ENCODE peak calls at places on chromosomes 4 and X, in six cellular contexts. One of them, this sample, is unnamed.

GRCh38 chr4:130478406-130478805 is 1382.5 kb downstream of the C4orf33 start:
- DNase-seq in A549: no peak
- DNase-seq in tibial nerve: no peak
- DNase-seq in transverse colon: no peak
- DNase-seq in SK-N-SH: no peak
- DNase-seq in stomach: no peak
- DNase-seq in this sample: no peak

GRCh38 chr4:8732092-8732491 is 139.5 kb downstream of the CPZ start:
- DNase-seq in tibial nerve: no peak
- DNase-seq in A549: no peak
- DNase-seq in transverse colon: peak
- DNase-seq in stomach: peak
- DNase-seq in SK-N-SH: no peak
- DNase-seq in this sample: no peak

GRCh38 chr4:165555302-165555701 is 176.5 kb downstream of the CPE start:
- DNase-seq in transverse colon: no peak
- DNase-seq in stomach: no peak
- DNase-seq in tibial nerve: no peak
- DNase-seq in SK-N-SH: no peak
- DNase-seq in A549: no peak
- DNase-seq in this sample: no peak

GRCh38 chr4:122099896-122100295 is 52.2 kb upstream of the BLTP1 start:
- DNase-seq in SK-N-SH: no peak
- DNase-seq in stomach: no peak
- DNase-seq in transverse colon: no peak
- DNase-seq in tibial nerve: no peak
- DNase-seq in A549: no peak
- DNase-seq in this sample: no peak

GRCh38 chrX:38800981-38801845 is at the start of gene MID1IP1:
- DNase-seq in tibial nerve: peak
- DNase-seq in SK-N-SH: peak
- DNase-seq in A549: peak
- DNase-seq in stomach: peak
- DNase-seq in transverse colon: peak
- DNase-seq in this sample: peak

GRCh38 chr4:185237185-185237584 is 27.8 kb downstream of the SNX25 start:
- DNase-seq in SK-N-SH: no peak
- DNase-seq in stomach: no peak
- DNase-seq in transverse colon: no peak
- DNase-seq in tibial nerve: no peak
- DNase-seq in A549: no peak
- DNase-seq in this sample: no peak

GRCh38 chr4:186840222-186840701 is 116.6 kb upstream of the FAT1 start:
- DNase-seq in SK-N-SH: no peak
- DNase-seq in tibial nerve: peak
- DNase-seq in transverse colon: peak
- DNase-seq in stomach: no peak
- DNase-seq in A549: no peak
- DNase-seq in this sample: peak

GRCh38 chr4:144955104-144955503 is 142.9 kb downstream of the ANAPC10 start:
- DNase-seq in stomach: no peak
- DNase-seq in A549: no peak
- DNase-seq in tibial nerve: no peak
- DNase-seq in SK-N-SH: no peak
- DNase-seq in transverse colon: no peak
- DNase-seq in this sample: no peak

GRCh38 chr4:101027721-101028120 is 319.6 kb downstream of the PPP3CA start:
- DNase-seq in stomach: no peak
- DNase-seq in A549: no peak
- DNase-seq in transverse colon: no peak
- DNase-seq in tibial nerve: no peak
- DNase-seq in SK-N-SH: no peak
- DNase-seq in this sample: no peak

GRCh38 chr4:81836716-81837115 is 365.0 kb upstream of the RASGEF1B start:
- DNase-seq in tibial nerve: no peak
- DNase-seq in SK-N-SH: no peak
- DNase-seq in A549: no peak
- DNase-seq in stomach: no peak
- DNase-seq in transverse colon: no peak
- DNase-seq in this sample: no peak

GRCh38 chr4:19478791-19479190 is 772.9 kb upstream of the SLIT2 start:
- DNase-seq in stomach: no peak
- DNase-seq in A549: no peak
- DNase-seq in SK-N-SH: no peak
- DNase-seq in transverse colon: no peak
- DNase-seq in tibial nerve: no peak
- DNase-seq in this sample: no peak

GRCh38 chr4:22299678-22300077 is 216.2 kb downstream of the ADGRA3 start:
- DNase-seq in tibial nerve: no peak
- DNase-seq in A549: no peak
- DNase-seq in stomach: no peak
- DNase-seq in SK-N-SH: no peak
- DNase-seq in transverse colon: no peak
- DNase-seq in this sample: no peak

GRCh38 chrX:10608099-10608498 is 12.3 kb downstream of the MID1 start:
- DNase-seq in stomach: no peak
- DNase-seq in transverse colon: peak
- DNase-seq in SK-N-SH: no peak
- DNase-seq in tibial nerve: no peak
- DNase-seq in A549: no peak
- DNase-seq in this sample: no peak

GRCh38 chr4:15955670-15956069 is 7.3 kb downstream of the FGFBP2 start:
- DNase-seq in SK-N-SH: no peak
- DNase-seq in stomach: no peak
- DNase-seq in tibial nerve: no peak
- DNase-seq in A549: peak
- DNase-seq in transverse colon: no peak
- DNase-seq in this sample: no peak

GRCh38 chrX:5474282-5474681 is 754.4 kb downstream of the NLGN4X start:
- DNase-seq in transverse colon: no peak
- DNase-seq in SK-N-SH: no peak
- DNase-seq in stomach: no peak
- DNase-seq in A549: no peak
- DNase-seq in tibial nerve: no peak
- DNase-seq in this sample: no peak

GRCh38 chr4:19486400-19486799 is 765.3 kb upstream of the SLIT2 start:
- DNase-seq in A549: no peak
- DNase-seq in transverse colon: no peak
- DNase-seq in tibial nerve: no peak
- DNase-seq in stomach: no peak
- DNase-seq in SK-N-SH: peak
- DNase-seq in this sample: no peak

GRCh38 chrX:110684653-110685052 is 111.0 kb downstream of the CHRDL1 start:
- DNase-seq in SK-N-SH: no peak
- DNase-seq in tibial nerve: no peak
- DNase-seq in A549: no peak
- DNase-seq in stomach: no peak
- DNase-seq in transverse colon: no peak
- DNase-seq in this sample: no peak

GRCh38 chr4:120709986-120710385 is 212.5 kb downstream of the PRDM5 start:
- DNase-seq in A549: no peak
- DNase-seq in tibial nerve: no peak
- DNase-seq in transverse colon: no peak
- DNase-seq in stomach: no peak
- DNase-seq in SK-N-SH: no peak
- DNase-seq in this sample: no peak

GRCh38 chr4:173231916-173232315 is 63.3 kb downstream of the GALNT7 start:
- DNase-seq in tibial nerve: no peak
- DNase-seq in transverse colon: no peak
- DNase-seq in stomach: no peak
- DNase-seq in A549: no peak
- DNase-seq in SK-N-SH: no peak
- DNase-seq in this sample: no peak

DNA sequence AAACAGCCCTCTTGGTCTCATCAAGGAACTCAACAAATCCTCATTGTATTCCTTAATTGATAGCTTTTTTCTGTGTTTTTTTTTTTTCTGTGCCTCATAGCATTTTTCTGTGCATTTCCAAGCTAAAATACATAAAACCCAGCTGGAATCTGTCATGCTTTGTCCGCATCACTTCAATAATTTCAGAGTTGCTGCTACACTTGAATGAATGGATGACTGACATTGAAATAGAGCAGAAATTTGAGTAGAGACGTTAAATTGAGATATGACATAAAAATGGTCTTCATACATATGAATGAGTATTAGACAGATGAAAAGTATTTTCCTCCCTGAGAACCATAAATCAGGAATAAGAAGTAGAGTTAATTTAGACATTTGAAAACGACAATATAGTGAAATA is 593.2 kb downstream of the TMA16 start:
- DNase-seq in transverse colon: no peak
- DNase-seq in tibial nerve: no peak
- DNase-seq in stomach: no peak
- DNase-seq in SK-N-SH: no peak
- DNase-seq in A549: no peak
- DNase-seq in this sample: no peak
- TF ChIP-seq EP300 in transverse colon: no peak
- TF ChIP-seq EP300 in tibial nerve: no peak
- TF ChIP-seq EP300 in stomach: no peak
- TF ChIP-seq EP300 in SK-N-SH: no peak
- TF ChIP-seq EP300 in A549: no peak
- TF ChIP-seq EP300 in this sample: no peak

DNA sequence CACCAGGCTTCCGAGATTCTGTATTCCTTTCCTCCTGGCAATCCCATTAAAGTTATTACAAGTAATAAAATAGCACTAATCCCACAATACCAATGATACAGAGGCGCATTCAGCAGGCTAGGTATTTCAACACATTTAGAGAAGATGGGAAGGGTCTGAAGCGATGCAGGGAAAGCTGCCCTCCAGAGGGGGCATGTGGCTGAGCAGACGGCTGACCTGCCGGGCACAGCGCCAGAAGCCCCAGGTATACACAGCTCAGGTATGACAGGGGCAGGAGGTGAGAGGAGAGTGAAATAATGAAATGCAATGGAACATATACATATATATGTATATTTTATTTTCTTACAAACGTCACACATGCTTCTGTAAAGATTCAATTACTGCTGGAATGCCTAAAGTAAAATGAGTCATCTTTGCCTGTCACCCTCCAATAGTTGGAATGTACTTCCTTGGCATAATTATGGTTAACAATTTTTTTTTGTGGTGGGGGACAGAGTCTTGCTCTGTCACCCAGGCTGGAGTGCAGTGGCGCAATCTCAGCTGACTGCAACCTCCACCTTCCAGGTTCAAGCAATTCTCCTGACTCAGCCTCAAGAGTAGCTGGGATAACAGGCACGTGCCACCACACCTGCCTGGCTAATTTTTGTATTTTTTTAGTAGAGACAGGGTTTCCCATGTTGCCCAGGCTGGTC is 21.3 kb upstream of the CDKN2AIP start:
- DNase-seq in tibial nerve: no peak
- DNase-seq in transverse colon: no peak
- DNase-seq in A549: no peak
- DNase-seq in SK-N-SH: no peak
- DNase-seq in stomach: no peak
- DNase-seq in this sample: no peak
- TF ChIP-seq EP300 in tibial nerve: no peak
- TF ChIP-seq EP300 in transverse colon: no peak
- TF ChIP-seq EP300 in A549: no peak
- TF ChIP-seq EP300 in SK-N-SH: no peak
- TF ChIP-seq EP300 in stomach: no peak
- TF ChIP-seq EP300 in this sample: no peak

DNA sequence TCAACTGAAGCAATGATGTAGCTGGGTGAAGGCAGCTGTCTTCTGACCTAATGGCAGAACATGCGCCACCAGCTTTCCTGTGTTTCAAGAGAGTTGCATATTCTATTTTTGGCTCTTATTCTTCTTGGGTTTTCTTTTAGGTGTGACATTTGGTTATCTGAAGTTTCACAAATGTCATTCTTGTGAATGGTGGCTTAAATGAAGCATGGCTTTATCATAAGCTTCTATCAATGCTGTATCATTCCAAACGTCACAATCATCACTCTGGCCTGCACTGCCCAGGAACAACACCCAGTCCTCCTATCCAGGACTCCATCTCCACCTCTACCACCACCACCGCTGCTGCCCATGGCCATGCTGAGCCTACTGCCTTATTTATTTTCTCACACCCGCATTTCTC is 69.7 kb upstream of the WWC2 start:
- DNase-seq in stomach: no peak
- DNase-seq in transverse colon: no peak
- DNase-seq in SK-N-SH: no peak
- DNase-seq in A549: no peak
- DNase-seq in tibial nerve: no peak
- DNase-seq in this sample: no peak
- TF ChIP-seq EP300 in stomach: no peak
- TF ChIP-seq EP300 in transverse colon: no peak
- TF ChIP-seq EP300 in SK-N-SH: no peak
- TF ChIP-seq EP300 in A549: no peak
- TF ChIP-seq EP300 in tibial nerve: no peak
- TF ChIP-seq EP300 in this sample: no peak

GRCh38 chr4:64774626-64775025 is 365.4 kb upstream of the TECRL start:
- DNase-seq in stomach: no peak
- DNase-seq in tibial nerve: no peak
- DNase-seq in A549: no peak
- DNase-seq in SK-N-SH: no peak
- DNase-seq in transverse colon: no peak
- DNase-seq in this sample: no peak

GRCh38 chr4:64776820-64777219 is 367.6 kb upstream of the TECRL start:
- DNase-seq in transverse colon: no peak
- DNase-seq in A549: no peak
- DNase-seq in SK-N-SH: no peak
- DNase-seq in tibial nerve: no peak
- DNase-seq in stomach: no peak
- DNase-seq in this sample: no peak

GRCh38 chr4:64780664-64781063 is 371.4 kb upstream of the TECRL start:
- DNase-seq in tibial nerve: no peak
- DNase-seq in A549: no peak
- DNase-seq in SK-N-SH: no peak
- DNase-seq in stomach: no peak
- DNase-seq in transverse colon: no peak
- DNase-seq in this sample: no peak

GRCh38 chr4:64781737-64782326 is 372.6 kb upstream of the TECRL start:
- DNase-seq in stomach: no peak
- DNase-seq in tibial nerve: no peak
- DNase-seq in A549: no peak
- DNase-seq in SK-N-SH: peak
- DNase-seq in transverse colon: no peak
- DNase-seq in this sample: no peak

DNA sequence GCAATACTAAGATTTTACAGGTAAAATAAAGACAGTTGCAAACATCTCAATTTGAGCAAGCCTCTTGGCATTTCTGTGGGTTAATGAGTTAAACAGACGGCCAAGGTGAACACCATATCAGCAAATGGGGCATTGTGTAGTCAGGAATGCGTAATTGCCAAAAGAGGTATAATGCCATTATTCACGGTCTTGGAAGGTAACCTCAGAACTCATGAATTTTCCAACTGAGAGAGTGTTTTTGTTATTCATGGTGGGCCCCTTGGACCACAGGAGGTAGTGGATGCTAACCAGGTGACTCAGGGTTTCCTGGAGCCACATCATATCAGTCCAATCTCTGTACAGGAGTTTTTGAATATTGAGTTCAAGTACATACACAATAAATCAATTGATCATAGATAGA is 368.0 kb upstream of the TECRL start:
- DNase-seq in SK-N-SH: no peak
- DNase-seq in A549: no peak
- DNase-seq in tibial nerve: no peak
- DNase-seq in transverse colon: no peak
- DNase-seq in stomach: no peak
- DNase-seq in this sample: no peak
- TF ChIP-seq EP300 in SK-N-SH: no peak
- TF ChIP-seq EP300 in A549: no peak
- TF ChIP-seq EP300 in tibial nerve: no peak
- TF ChIP-seq EP300 in transverse colon: no peak
- TF ChIP-seq EP300 in stomach: no peak
- TF ChIP-seq EP300 in this sample: no peak

GRCh38 chr4:68349361-68350360 is at the start of gene YTHDC1:
- DNase-seq in stomach: peak
- DNase-seq in transverse colon: peak
- DNase-seq in A549: peak
- DNase-seq in SK-N-SH: peak
- DNase-seq in tibial nerve: peak
- DNase-seq in this sample: peak
- TF ChIP-seq EP300 in stomach: no peak
- TF ChIP-seq EP300 in transverse colon: no peak
- TF ChIP-seq EP300 in A549: no peak
- TF ChIP-seq EP300 in SK-N-SH: no peak
- TF ChIP-seq EP300 in tibial nerve: peak
- TF ChIP-seq EP300 in this sample: peak

This sample was measured in sigmoid colon.